ENCODE peak calls at places on chromosomes 11 and 22, in four cellular contexts. E, K, I and F are unnamed samples.

GRCh38 chr22:46578824-46579561 is 41.2 kb upstream of the GRAMD4 start:
- DNase-seq in I (no peak), K (no peak), E (no peak), F (peak)

GRCh38 chr11:3627291-3627690 is 14.5 kb downstream of the ART5 start:
- DNase-seq in K (no peak), E (no peak), I (no peak), F (peak)

GRCh38 chr11:82080160-82080559 is 653.5 kb downstream of the FAM181B start:
- DNase-seq in I (no peak), E (no peak), K (no peak), F (peak)

GRCh38 chr11:71282581-71283351 is 30.4 kb upstream of the SHANK2 start:
- DNase-seq in E (no peak), I (no peak), K (no peak), F (no peak)

GRCh38 chr11:76824083-76824939 is 36.4 kb upstream of the ACER3 start:
- DNase-seq in K (no peak), E (no peak), I (no peak), F (no peak)

GRCh38 chr11:944711-945470 is 19.2 kb downstream of the AP2A2 start:
- DNase-seq in E (no peak), I (no peak), K (no peak), F (peak)

GRCh38 chr11:1373536-1374214 is 16.1 kb upstream of the BRSK2 start:
- DNase-seq in E (no peak), I (no peak), K (no peak), F (peak)

GRCh38 chr11:111447931-111448330 is 64.3 kb downstream of the BTG4 start:
- DNase-seq in I (no peak), K (no peak), E (no peak), F (no peak)

GRCh38 chr11:43404836-43405479 is 46.2 kb downstream of the TTC17 start:
- DNase-seq in K (no peak), E (no peak), I (no peak), F (no peak)